ENCODE peak calls at places on chromosomes 5 and 9, in four cellular contexts. One of them, this sample, is unnamed.

GRCh38 chr5:111790295-111790694 is 33.3 kb upstream of the NREP start:
- DNase-seq in colonic mucosa: no peak
- DNase-seq in IMR-90: no peak
- DNase-seq in cardiac muscle cell: no peak
- DNase-seq in this sample: no peak

GRCh38 chr5:149937610-149938009 is 7.0 kb downstream of the PDE6A start:
- DNase-seq in colonic mucosa: no peak
- DNase-seq in IMR-90: no peak
- DNase-seq in cardiac muscle cell: no peak
- DNase-seq in this sample: no peak

GRCh38 chr5:96855041-96855872 is 21.0 kb upstream of the ERAP2 start:
- DNase-seq in cardiac muscle cell: no peak
- DNase-seq in IMR-90: peak; percentile 84
- DNase-seq in colonic mucosa: peak; percentile 77
- DNase-seq in this sample: no peak

GRCh38 chr5:177432143-177432904 is 5.8 kb downstream of the GRK6 start:
- DNase-seq in colonic mucosa: no peak
- DNase-seq in IMR-90: no peak
- DNase-seq in cardiac muscle cell: no peak
- DNase-seq in this sample: no peak

GRCh38 chr5:28301676-28302075 is 1263.3 kb upstream of the CDH9 start:
- DNase-seq in IMR-90: peak; percentile 0
- DNase-seq in colonic mucosa: no peak
- DNase-seq in cardiac muscle cell: no peak
- DNase-seq in this sample: no peak

GRCh38 chr9:107989099-107989498 is 499.5 kb upstream of the KLF4 start:
- DNase-seq in cardiac muscle cell: no peak
- DNase-seq in IMR-90: no peak
- DNase-seq in colonic mucosa: no peak
- DNase-seq in this sample: no peak

GRCh38 chr5:1479581-1480188 is 34.4 kb upstream of the SLC6A3 start:
- DNase-seq in colonic mucosa: no peak
- DNase-seq in IMR-90: peak; percentile 36
- DNase-seq in cardiac muscle cell: peak; percentile 30
- DNase-seq in this sample: peak; percentile 65

GRCh38 chr5:174159327-174160247 is 114.1 kb downstream of the NSG2 start:
- DNase-seq in cardiac muscle cell: no peak
- DNase-seq in colonic mucosa: no peak
- DNase-seq in IMR-90: no peak
- DNase-seq in this sample: no peak

GRCh38 chr5:41835625-41836024 is 34.6 kb downstream of the OXCT1 start:
- DNase-seq in colonic mucosa: no peak
- DNase-seq in IMR-90: peak; percentile 92
- DNase-seq in cardiac muscle cell: peak; percentile 78
- DNase-seq in this sample: no peak

GRCh38 chr9:13443380-13444271 is 164.1 kb upstream of the MPDZ start:
- DNase-seq in IMR-90: no peak
- DNase-seq in colonic mucosa: no peak
- DNase-seq in cardiac muscle cell: no peak
- DNase-seq in this sample: no peak

GRCh38 chr5:23139338-23140171 is 286.4 kb upstream of the CDH12 start:
- DNase-seq in IMR-90: peak; percentile 0
- DNase-seq in colonic mucosa: no peak
- DNase-seq in cardiac muscle cell: peak; percentile 50
- DNase-seq in this sample: no peak

GRCh38 chr9:134592819-134593200 is 48.8 kb upstream of the COL5A1 start:
- DNase-seq in colonic mucosa: no peak
- DNase-seq in IMR-90: no peak
- DNase-seq in cardiac muscle cell: no peak
- DNase-seq in this sample: no peak

GRCh38 chr9:98129451-98129881 is 10.4 kb upstream of the TRIM14 start:
- DNase-seq in cardiac muscle cell: no peak
- DNase-seq in colonic mucosa: no peak
- DNase-seq in IMR-90: peak; percentile 7
- DNase-seq in this sample: peak; percentile 63

GRCh38 chr9:78296208-78296892 is 575 bp upstream of the PSAT1 start:
- DNase-seq in cardiac muscle cell: peak; percentile 69
- DNase-seq in colonic mucosa: peak; percentile 50
- DNase-seq in IMR-90: peak; percentile 54
- DNase-seq in this sample: peak; percentile 60

GRCh38 chr5:6718161-6718681 is 5.0 kb downstream of the TENT4A start:
- DNase-seq in colonic mucosa: peak; percentile 12
- DNase-seq in IMR-90: no peak
- DNase-seq in cardiac muscle cell: no peak
- DNase-seq in this sample: no peak

GRCh38 chr9:89794918-89795317 is 190.1 kb downstream of the GADD45G start:
- DNase-seq in colonic mucosa: peak; percentile 51
- DNase-seq in cardiac muscle cell: no peak
- DNase-seq in IMR-90: no peak
- DNase-seq in this sample: peak; percentile 50

GRCh38 chr5:82494942-82495341 is 216.8 kb upstream of the RPS23 start:
- DNase-seq in IMR-90: peak; percentile 5
- DNase-seq in colonic mucosa: no peak
- DNase-seq in cardiac muscle cell: no peak
- DNase-seq in this sample: no peak

GRCh38 chr5:133075572-133076536 is 24.0 kb downstream of the HSPA4 start:
- DNase-seq in colonic mucosa: no peak
- DNase-seq in IMR-90: no peak
- DNase-seq in cardiac muscle cell: no peak
- DNase-seq in this sample: no peak
- H3K27ac ChIP-seq in colonic mucosa: no peak overlapping the region
- H3K27ac ChIP-seq in IMR-90: no peak overlapping the region
- H3K27ac ChIP-seq in cardiac muscle cell: peak overlapping the region; percentile 4
- H3K27ac ChIP-seq in this sample: no peak overlapping the region

DNA sequence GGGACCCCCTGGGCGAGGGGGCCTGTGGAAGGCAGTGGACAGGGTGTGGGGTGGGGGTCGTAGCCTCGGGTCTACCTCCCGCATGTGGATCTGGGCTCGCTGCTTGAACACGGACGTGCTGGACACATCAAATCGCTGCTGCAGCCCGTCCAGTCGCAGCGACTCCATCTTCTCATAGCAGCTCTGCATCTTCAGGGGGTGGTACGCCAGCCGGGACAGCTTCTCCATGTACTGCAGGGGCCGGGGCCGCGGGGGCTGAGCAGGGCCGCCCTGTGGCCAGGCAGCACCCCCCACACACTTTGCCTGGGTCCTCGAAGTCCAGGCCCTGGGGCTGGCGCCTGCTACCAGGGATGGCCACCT is 57.6 kb downstream of the LRSAM1 start:
- DNase-seq in colonic mucosa: no peak
- DNase-seq in IMR-90: no peak
- DNase-seq in cardiac muscle cell: no peak
- DNase-seq in this sample: no peak
- H3K36me3 ChIP-seq in colonic mucosa: peaks cover 21% of the 10 kb centered on the region
- H3K36me3 ChIP-seq in IMR-90: peaks cover 78% of the 10 kb centered on the region
- H3K36me3 ChIP-seq in cardiac muscle cell: peaks cover 8% of the 10 kb centered on the region
- H3K36me3 ChIP-seq in this sample: peaks cover 95% of the 10 kb centered on the region

DNA sequence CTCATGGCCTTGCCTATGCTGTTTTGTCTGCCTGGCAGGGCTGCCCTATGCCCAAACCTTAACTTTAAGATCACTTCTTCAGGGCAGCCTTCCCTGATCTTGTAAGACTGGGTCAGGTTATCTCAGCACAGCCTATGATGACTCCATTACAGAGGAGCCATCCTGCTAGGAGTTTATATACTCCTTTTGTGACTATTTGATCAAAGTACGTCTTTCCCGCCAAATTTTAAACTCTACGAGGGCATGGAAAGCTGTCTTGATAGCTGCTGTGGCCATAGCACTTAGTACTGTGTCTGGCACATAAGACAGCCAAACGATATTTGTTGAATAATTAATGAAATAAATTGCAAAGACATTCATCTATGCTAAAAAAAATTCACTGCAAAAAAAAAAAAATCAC is 60.6 kb downstream of the PPP2R2B start:
- DNase-seq in IMR-90: no peak
- DNase-seq in cardiac muscle cell: no peak
- DNase-seq in colonic mucosa: no peak
- DNase-seq in this sample: no peak
- H3K27ac ChIP-seq in IMR-90: no peak overlapping the region
- H3K27ac ChIP-seq in cardiac muscle cell: no peak overlapping the region
- H3K27ac ChIP-seq in colonic mucosa: no peak overlapping the region
- H3K27ac ChIP-seq in this sample: no peak overlapping the region

DNA sequence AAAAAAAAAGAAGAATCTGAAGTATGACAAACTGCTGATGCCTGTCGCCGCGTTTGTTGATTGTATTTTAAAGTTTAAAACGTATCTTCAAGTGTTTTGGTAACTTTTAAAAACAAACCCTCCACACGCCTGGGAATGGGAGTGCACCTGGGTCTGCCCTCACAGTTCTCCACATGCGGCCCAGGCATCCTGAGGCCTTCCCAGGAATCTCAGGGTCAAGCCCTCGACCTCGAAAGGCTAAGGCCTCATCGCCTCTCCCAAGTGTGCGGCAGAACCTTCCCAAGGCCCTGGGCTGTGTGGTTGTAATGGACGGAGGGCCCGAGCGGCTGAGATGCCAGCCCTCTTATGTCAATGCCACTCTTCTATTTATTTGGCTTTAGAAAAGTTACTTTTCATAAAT is 94.4 kb downstream of the CAMSAP1 start:
- DNase-seq in cardiac muscle cell: no peak
- DNase-seq in colonic mucosa: no peak
- DNase-seq in IMR-90: no peak
- DNase-seq in this sample: no peak
- H3K36me3 ChIP-seq in cardiac muscle cell: peaks cover 62% of the 10 kb centered on the region
- H3K36me3 ChIP-seq in colonic mucosa: no peaks in the 10 kb centered on the region
- H3K36me3 ChIP-seq in IMR-90: peaks cover 63% of the 10 kb centered on the region
- H3K36me3 ChIP-seq in this sample: peaks cover 88% of the 10 kb centered on the region

GRCh38 chr9:133470988-133471387 is 7.9 kb downstream of the SLC2A6 start:
- DNase-seq in cardiac muscle cell: no peak
- DNase-seq in colonic mucosa: no peak
- DNase-seq in IMR-90: no peak
- DNase-seq in this sample: no peak
- H3K27ac ChIP-seq in cardiac muscle cell: no peak overlapping the region
- H3K27ac ChIP-seq in colonic mucosa: no peak overlapping the region
- H3K27ac ChIP-seq in IMR-90: no peak overlapping the region
- H3K27ac ChIP-seq in this sample: no peak overlapping the region

GRCh38 chr9:130635721-130636647 is 28.4 kb upstream of the PRDM12 start:
- DNase-seq in colonic mucosa: no peak
- DNase-seq in cardiac muscle cell: no peak
- DNase-seq in IMR-90: no peak
- DNase-seq in this sample: no peak
- H3K36me3 ChIP-seq in colonic mucosa: peaks cover 6% of the 10 kb centered on the region
- H3K36me3 ChIP-seq in cardiac muscle cell: peaks cover 35% of the 10 kb centered on the region
- H3K36me3 ChIP-seq in IMR-90: peaks cover 65% of the 10 kb centered on the region
- H3K36me3 ChIP-seq in this sample: peaks cover 75% of the 10 kb centered on the region

GRCh38 chr9:136740069-136740468 is 2.7 kb downstream of the LCN10 start:
- DNase-seq in cardiac muscle cell: no peak
- DNase-seq in colonic mucosa: no peak
- DNase-seq in IMR-90: no peak
- DNase-seq in this sample: no peak

GRCh38 chr9:136741885-136742568 is 713 bp downstream of the LCN10 start:
- DNase-seq in colonic mucosa: no peak
- DNase-seq in cardiac muscle cell: no peak
- DNase-seq in IMR-90: no peak
- DNase-seq in this sample: no peak

GRCh38 chr9:136742640-136743391 is at the start of gene LCN10:
- DNase-seq in colonic mucosa: no peak
- DNase-seq in IMR-90: no peak
- DNase-seq in cardiac muscle cell: peak; percentile 76
- DNase-seq in this sample: no peak

GRCh38 chr9:136740491-136740890 is 2.2 kb downstream of the LCN10 start:
- DNase-seq in colonic mucosa: no peak
- DNase-seq in cardiac muscle cell: no peak
- DNase-seq in IMR-90: no peak
- DNase-seq in this sample: no peak

DNA sequence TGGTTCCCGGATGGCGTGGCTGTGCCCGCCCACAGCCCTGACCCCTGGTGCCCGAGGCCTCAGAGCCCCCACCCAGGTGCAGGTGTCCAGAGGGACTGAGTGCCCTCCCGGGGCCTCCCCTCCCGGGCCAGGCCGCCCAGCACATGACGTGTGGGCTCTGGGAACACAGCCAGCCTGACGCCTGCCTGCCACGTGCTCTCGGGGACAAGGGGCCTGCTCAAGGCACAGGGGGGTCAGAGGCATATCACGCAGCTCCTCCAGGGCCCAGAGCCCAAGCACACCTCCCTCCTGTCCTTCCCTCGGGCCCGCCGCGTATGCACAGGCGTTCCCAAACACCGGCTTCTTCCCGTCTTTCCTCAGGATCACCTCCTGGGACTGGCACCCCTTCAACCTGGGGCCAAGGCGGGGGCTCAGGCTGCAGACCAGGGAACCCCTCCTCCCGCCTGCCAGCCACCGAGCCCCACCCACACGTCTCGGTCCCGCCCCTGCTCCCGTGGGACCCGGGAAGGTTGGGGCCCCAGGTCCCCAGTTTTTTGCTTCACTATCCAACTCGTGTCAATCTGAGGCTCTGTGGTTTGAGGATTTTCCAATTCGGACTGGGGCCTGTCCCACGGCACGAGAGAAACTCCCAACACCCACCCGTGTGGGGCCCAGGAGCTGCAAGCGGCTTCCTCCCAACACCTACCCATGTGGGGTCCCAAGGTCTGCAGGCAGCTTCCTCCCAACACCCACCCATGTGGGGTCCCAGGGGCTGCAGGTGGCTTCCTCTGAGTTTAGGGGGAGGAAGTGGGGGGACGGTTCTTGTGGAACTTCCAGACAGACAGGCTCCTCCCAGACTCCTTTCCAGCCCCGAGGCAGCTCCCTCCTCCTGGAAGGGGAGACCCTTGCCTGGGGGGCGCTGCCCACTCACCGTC is 1.5 kb downstream of the LCN10 start:
- DNase-seq in cardiac muscle cell: no peak
- DNase-seq in IMR-90: peak; percentile 34
- DNase-seq in colonic mucosa: no peak
- DNase-seq in this sample: no peak
- H3K27ac ChIP-seq in cardiac muscle cell: no peak overlapping the region
- H3K27ac ChIP-seq in IMR-90: no peak overlapping the region
- H3K27ac ChIP-seq in colonic mucosa: no peak overlapping the region
- H3K27ac ChIP-seq in this sample: no peak overlapping the region

GRCh38 chr9:81609782-81610738 is 79.3 kb downstream of the TLE1 start:
- DNase-seq in cardiac muscle cell: peak; percentile 35
- DNase-seq in colonic mucosa: no peak
- DNase-seq in IMR-90: peak; percentile 40
- DNase-seq in this sample: no peak
- H3K36me3 ChIP-seq in cardiac muscle cell: no peaks in the 10 kb centered on the region
- H3K36me3 ChIP-seq in colonic mucosa: peaks cover 6% of the 10 kb centered on the region
- H3K36me3 ChIP-seq in IMR-90: peaks cover 42% of the 10 kb centered on the region
- H3K36me3 ChIP-seq in this sample: peaks cover 52% of the 10 kb centered on the region

This sample was measured in lower lobe of right lung.